ENCODE peak calls at places on chromosomes 12 and 14, in five cellular contexts. T, P, V, X and Z are unnamed samples.

GRCh38 chr12:94872007-94872653 is 131.4 kb downstream of the NDUFA12 start:
- DNase-seq in V (no peak), T (no peak), P (peak), X (no peak), Z (no peak)

GRCh38 chr12:126617312-126617711 is 1552.1 kb downstream of the AACS start:
- DNase-seq in P (no peak), X (no peak), V (no peak), T (no peak), Z (no peak)

GRCh38 chr12:97396989-97397388 is 65.6 kb upstream of the RMST start:
- DNase-seq in V (no peak), T (no peak), P (no peak), X (no peak), Z (no peak)

GRCh38 chr12:118650586-118650960 is 274.2 kb downstream of the SUDS3 start:
- DNase-seq in T (no peak), V (no peak), P (no peak), X (no peak), Z (no peak)

GRCh38 chr14:21026988-21027315 is 2.1 kb upstream of the NDRG2 start:
- DNase-seq in V (no peak), X (no peak), T (no peak), P (no peak), Z (no peak)

GRCh38 chr14:73725116-73726024 is 11.2 kb upstream of the PNMA1 start:
- DNase-seq in X (no peak), V (no peak), P (no peak), T (no peak), Z (no peak)

GRCh38 chr14:22598896-22599244 is 770 bp downstream of the ABHD4 start:
- DNase-seq in P (peak), X (no peak), T (no peak), V (peak), Z (no peak)

GRCh38 chr14:94345344-94346072 is 22.4 kb upstream of the SERPINA6 start:
- DNase-seq in P (peak), T (peak), X (no peak), V (peak), Z (no peak)

GRCh38 chr14:42804146-42804545 is 1197.5 kb downstream of the LRFN5 start:
- DNase-seq in P (no peak), T (no peak), X (no peak), V (no peak), Z (no peak)

GRCh38 chr12:102958830-102959176 is 1.3 kb downstream of the ASCL1 start:
- DNase-seq in V (no peak), P (no peak), T (no peak), X (no peak), Z (no peak)
- H3K4me3 ChIP-seq in V (peak), P (no peak), T (peak), X (peak), Z (no peak)

DNA sequence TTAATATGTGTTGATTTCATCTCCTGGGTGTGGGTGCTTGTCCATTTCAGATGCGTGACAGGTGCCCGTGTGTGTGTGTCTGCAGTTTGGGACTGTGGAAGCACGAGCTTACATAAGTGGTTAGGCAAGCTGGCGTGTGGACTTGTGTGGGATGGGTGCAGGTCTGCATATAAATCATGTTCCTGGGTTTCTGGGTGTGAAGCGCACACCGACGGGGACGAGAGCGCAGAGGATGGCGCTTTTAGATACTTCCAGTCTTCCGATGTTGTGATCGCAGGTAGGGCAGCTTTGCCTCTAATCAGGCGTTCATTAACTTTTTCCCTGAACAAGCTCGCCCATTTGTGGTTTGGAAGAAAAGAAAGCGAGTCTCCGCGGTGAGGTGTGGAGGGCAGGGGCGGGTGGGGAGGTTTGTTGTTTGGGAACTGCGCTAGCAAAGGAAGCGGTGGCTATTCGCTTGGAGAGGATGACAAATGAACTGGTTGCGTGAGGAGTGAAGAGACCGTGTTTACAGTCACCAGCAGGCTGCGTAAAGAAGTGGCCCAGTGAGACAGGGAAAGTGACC is 878 bp downstream of the RGS6 start:
- DNase-seq in V (no peak), X (no peak), P (peak), T (peak), Z (no peak)
- H3K4me3 ChIP-seq in V (no peak), X (peak), P (no peak), T (peak), Z (no peak)

GRCh38 chr12:58419905-58420304 is 478.5 kb downstream of the ATP23 start:
- DNase-seq in X (no peak), V (no peak), P (peak), T (no peak), Z (no peak)

GRCh38 chr12:58421990-58422389 is 480.6 kb downstream of the ATP23 start:
- DNase-seq in V (no peak), X (no peak), P (no peak), T (no peak), Z (no peak)

GRCh38 chr12:58420496-58420895 is 479.1 kb downstream of the ATP23 start:
- DNase-seq in T (no peak), V (no peak), P (peak), X (no peak), Z (no peak)

GRCh38 chr12:58425481-58426392 is 484.4 kb downstream of the ATP23 start:
- DNase-seq in T (peak), P (peak), X (no peak), V (peak), Z (no peak)

GRCh38 chr12:58424735-58425379 is 483.5 kb downstream of the ATP23 start:
- DNase-seq in V (no peak), X (no peak), T (no peak), P (no peak), Z (no peak)
- H3K4me3 ChIP-seq in V (peak), X (no peak), T (peak), P (no peak), Z (no peak)

DNA sequence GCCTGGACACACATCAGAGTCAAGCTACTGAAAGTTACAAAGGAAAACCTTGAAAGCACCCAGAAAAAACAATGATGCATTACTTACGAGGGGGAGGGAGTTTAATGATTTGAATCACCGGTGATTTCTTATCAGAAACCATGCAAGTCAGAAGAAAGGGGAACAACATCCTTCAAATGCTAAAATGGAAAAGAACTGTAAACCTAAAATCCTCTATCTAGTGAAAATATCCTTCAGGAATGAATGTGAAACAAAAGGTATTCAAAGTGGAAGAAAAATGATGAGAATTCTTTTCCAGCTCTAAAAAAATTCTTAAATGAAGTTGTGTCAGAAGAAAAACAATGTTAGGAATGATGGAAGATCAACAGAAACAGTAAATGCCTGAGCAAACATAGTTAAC is 16.8 kb downstream of the SCAF11 start:
- DNase-seq in T (no peak), V (no peak), P (no peak), X (no peak), Z (no peak)
- H3K4me3 ChIP-seq in T (no peak), V (no peak), P (no peak), X (no peak), Z (no peak)

GRCh38 chr14:103217538-103217937 is 94.3 kb downstream of the TNFAIP2 start:
- DNase-seq in T (no peak), V (no peak), X (no peak), P (no peak), Z (no peak)

GRCh38 chr14:103221781-103222358 is 98.6 kb downstream of the TNFAIP2 start:
- DNase-seq in P (no peak), V (no peak), T (no peak), X (no peak), Z (no peak)

GRCh38 chr14:103216857-103217256 is 93.6 kb downstream of the TNFAIP2 start:
- DNase-seq in X (no peak), V (no peak), T (no peak), P (no peak), Z (no peak)

GRCh38 chr14:103220982-103221641 is 97.9 kb downstream of the TNFAIP2 start:
- DNase-seq in V (no peak), X (no peak), T (no peak), P (no peak), Z (no peak)

GRCh38 chr14:103220134-103220981 is 97.1 kb downstream of the TNFAIP2 start:
- DNase-seq in P (no peak), T (no peak), X (no peak), V (no peak), Z (no peak)
- H3K4me3 ChIP-seq in P (no peak), T (no peak), X (peak), V (no peak), Z (no peak)

GRCh38 chr14:67999693-68000384 is 180.3 kb downstream of the RAD51B start:
- DNase-seq in T (no peak), V (peak), P (peak), X (no peak), Z (no peak)

GRCh38 chr14:67998804-67999203 is 179.2 kb downstream of the RAD51B start:
- DNase-seq in T (no peak), X (no peak), V (no peak), P (no peak), Z (no peak)

GRCh38 chr14:67999290-67999689 is 179.7 kb downstream of the RAD51B start:
- DNase-seq in P (peak), X (no peak), T (no peak), V (no peak), Z (no peak)

GRCh38 chr14:67996235-67996634 is 176.7 kb downstream of the RAD51B start:
- DNase-seq in P (no peak), V (no peak), X (no peak), T (no peak), Z (no peak)

GRCh38 chr14:67994561-67994960 is 175.0 kb downstream of the RAD51B start:
- DNase-seq in T (no peak), V (no peak), X (no peak), P (no peak), Z (no peak)
- H3K4me3 ChIP-seq in T (no peak), V (no peak), X (no peak), P (no peak), Z (no peak)

GRCh38 chr12:113333111-113333750 is 1.7 kb downstream of the SLC8B1 start:
- DNase-seq in P (no peak), X (no peak), V (no peak), T (no peak), Z (no peak)
- H3K4me3 ChIP-seq in P (no peak), X (peak), V (no peak), T (no peak), Z (peak)